ENCODE peak calls at places on chromosome 20, in nine cellular contexts. L, U, C, D, N, J, B, X and M are unnamed samples.

GRCh38 chr20:49187330-49188100 is 619 bp downstream of the STAU1 start:
- DNase-seq in L (peak), U (no peak), C (peak), D (peak), N (no peak), J (peak), B (peak), X (peak), M (no peak)

GRCh38 chr20:11001767-11002540 is 328.2 kb upstream of the JAG1 start:
- DNase-seq in L (no peak), U (peak), C (no peak), D (peak), N (peak), J (no peak), B (no peak), X (no peak), M (no peak)

GRCh38 chr20:23446505-23446904 is 6.2 kb downstream of the CST11 start:
- DNase-seq in L (no peak), U (peak), C (peak), D (peak), N (no peak), J (peak), B (peak), X (peak), M (no peak)

GRCh38 chr20:45346851-45347250 is 1.4 kb downstream of the SDC4 start:
- DNase-seq in L (no peak), U (no peak), C (no peak), D (no peak), N (no peak), J (no peak), B (no peak), X (no peak), M (no peak)

GRCh38 chr20:64114356-64114971 is 7.1 kb upstream of the NPBWR2 start:
- DNase-seq in L (peak), U (no peak), C (no peak), D (no peak), N (no peak), J (no peak), B (peak), X (no peak), M (no peak)

GRCh38 chr20:8805737-8806442 is 263.0 kb upstream of the PLCB4 start:
- DNase-seq in L (no peak), U (no peak), C (no peak), D (no peak), N (no peak), J (no peak), B (no peak), X (no peak), M (no peak)

GRCh38 chr20:61127311-61128044 is 124.6 kb upstream of the CDH4 start:
- DNase-seq in L (no peak), U (peak), C (no peak), D (no peak), N (no peak), J (no peak), B (no peak), X (no peak), M (no peak)

GRCh38 chr20:49701313-49701731 is 12.4 kb downstream of the B4GALT5 start:
- DNase-seq in L (no peak), U (peak), C (no peak), D (no peak), N (no peak), J (no peak), B (no peak), X (no peak), M (no peak)

GRCh38 chr20:59010995-59011873 is 4.2 kb upstream of the CTSZ start:
- DNase-seq in L (no peak), U (peak), C (peak), D (no peak), N (no peak), J (no peak), B (no peak), X (no peak), M (peak)

GRCh38 chr20:10185741-10186558 is 32.7 kb upstream of the SNAP25 start:
- DNase-seq in L (no peak), U (no peak), C (peak), D (peak), N (no peak), J (no peak), B (no peak), X (no peak), M (no peak)

GRCh38 chr20:47358672-47359532 is 2.4 kb upstream of the ZMYND8 start:
- DNase-seq in L (peak), U (peak), C (peak), D (peak), N (peak), J (peak), B (peak), X (no peak), M (peak)

GRCh38 chr20:47992021-47992467 is 206.8 kb upstream of the SULF2 start:
- DNase-seq in L (no peak), U (no peak), C (no peak), D (no peak), N (no peak), J (no peak), B (no peak), X (no peak), M (no peak)

GRCh38 chr20:56348306-56348695 is 10.5 kb upstream of the FAM210B start:
- DNase-seq in L (no peak), U (no peak), C (no peak), D (no peak), N (no peak), J (no peak), B (no peak), X (no peak), M (no peak)

GRCh38 chr20:20364016-20364746 is 3.7 kb upstream of the INSM1 start:
- DNase-seq in L (no peak), U (no peak), C (no peak), D (no peak), N (no peak), J (no peak), B (no peak), X (no peak), M (no peak)

GRCh38 chr20:3800256-3800877 is 4.3 kb downstream of the CDC25B start:
- DNase-seq in L (no peak), U (no peak), C (no peak), D (no peak), N (no peak), J (no peak), B (no peak), X (no peak), M (no peak)

GRCh38 chr20:8853805-8854338 is 215.0 kb upstream of the PLCB4 start:
- DNase-seq in L (no peak), U (peak), C (peak), D (no peak), N (peak), J (peak), B (no peak), X (no peak), M (no peak)

GRCh38 chr20:16444056-16444777 is 129.0 kb downstream of the KIF16B start:
- DNase-seq in L (no peak), U (peak), C (no peak), D (no peak), N (peak), J (no peak), B (no peak), X (no peak), M (no peak)

GRCh38 chr20:52959125-52959524 is 13.0 kb upstream of the TSHZ2 start:
- DNase-seq in L (no peak), U (no peak), C (no peak), D (no peak), N (no peak), J (no peak), B (no peak), X (no peak), M (no peak)

GRCh38 chr20:36460648-36461599 is 80.4 kb upstream of the MYL9 start:
- DNase-seq in L (peak), U (peak), C (peak), D (peak), N (peak), J (peak), B (peak), X (peak), M (peak)
- TF ChIP-seq POLR2A in L (peak), U (peak), C (peak), D (peak), N (peak), J (peak), B (peak), X (peak), M (peak)

GRCh38 chr20:39433461-39433860 is 471.3 kb downstream of the DHX35 start:
- DNase-seq in L (no peak), U (no peak), C (no peak), D (no peak), N (no peak), J (no peak), B (no peak), X (no peak), M (no peak)

GRCh38 chr20:39424923-39425678 is 463.0 kb downstream of the DHX35 start:
- DNase-seq in L (no peak), U (no peak), C (no peak), D (no peak), N (no peak), J (no peak), B (no peak), X (no peak), M (no peak)

DNA sequence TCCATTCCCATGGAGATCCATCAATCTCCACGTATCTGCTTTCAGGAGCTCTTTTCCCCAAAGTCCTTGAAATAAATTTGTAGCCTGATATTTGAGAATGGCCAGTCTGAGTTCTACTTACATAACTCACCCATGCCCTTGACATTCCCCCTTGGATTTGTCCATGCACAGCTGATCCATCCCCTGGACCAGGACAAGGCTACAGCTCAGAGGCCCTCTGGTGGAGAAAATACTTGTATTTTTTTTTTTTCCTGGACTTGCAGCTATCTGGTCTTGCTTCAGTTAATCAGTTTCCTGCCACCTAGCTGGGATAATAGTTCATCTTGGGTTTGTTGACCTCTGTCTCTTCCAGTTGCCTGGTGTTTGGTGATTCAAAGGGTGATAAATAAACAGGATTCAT is 467.6 kb downstream of the DHX35 start:
- DNase-seq in L (no peak), U (no peak), C (peak), D (no peak), N (no peak), J (no peak), B (no peak), X (no peak), M (no peak)
- TF ChIP-seq CTCF in L (no peak), U (no peak), C (peak), D (peak), N (no peak), J (no peak), B (no peak), X (peak), M (no peak)

GRCh38 chr20:6735913-6736845 is 31.3 kb upstream of the BMP2 start:
- DNase-seq in L (no peak), U (no peak), C (no peak), D (no peak), N (no peak), J (no peak), B (no peak), X (no peak), M (no peak)
- H3K4me3 ChIP-seq in L (no peak), U (no peak), C (no peak), D (no peak), N (no peak), J (no peak), B (no peak), X (no peak), M (no peak)

DNA sequence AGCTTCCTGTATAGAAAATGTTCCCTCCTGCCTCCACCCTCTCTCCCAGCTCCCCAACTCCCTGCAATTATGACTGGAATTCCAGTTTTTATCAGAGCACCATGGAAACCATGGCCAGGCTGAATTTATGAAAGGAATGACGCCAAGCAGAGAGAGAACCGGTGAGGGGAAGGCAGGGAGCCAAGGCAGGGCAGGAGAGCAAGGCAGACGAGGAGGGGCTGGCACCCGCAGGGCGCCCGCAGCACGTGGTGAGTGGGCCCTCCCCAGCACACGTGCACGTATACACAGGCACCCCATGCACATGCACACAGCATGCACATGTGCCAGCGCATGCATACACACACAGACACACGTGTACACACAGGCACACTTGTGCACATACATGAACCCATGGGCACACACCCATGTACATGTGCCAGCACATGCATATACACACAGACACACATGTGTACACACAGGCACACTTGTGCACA is 27.4 kb upstream of the MRGBP start:
- DNase-seq in L (peak), U (peak), C (peak), D (peak), N (no peak), J (no peak), B (peak), X (peak), M (no peak)
- TF ChIP-seq POLR2A in L (no peak), U (no peak), C (peak), D (no peak), N (no peak), J (no peak), B (no peak), X (no peak), M (no peak)

GRCh38 chr20:18072532-18072931 is 14.8 kb upstream of the OVOL2 start:
- DNase-seq in L (no peak), U (no peak), C (no peak), D (no peak), N (no peak), J (no peak), B (no peak), X (no peak), M (no peak)

GRCh38 chr20:18063676-18064075 is 6.0 kb upstream of the OVOL2 start:
- DNase-seq in L (no peak), U (no peak), C (no peak), D (no peak), N (no peak), J (no peak), B (no peak), X (no peak), M (no peak)

DNA sequence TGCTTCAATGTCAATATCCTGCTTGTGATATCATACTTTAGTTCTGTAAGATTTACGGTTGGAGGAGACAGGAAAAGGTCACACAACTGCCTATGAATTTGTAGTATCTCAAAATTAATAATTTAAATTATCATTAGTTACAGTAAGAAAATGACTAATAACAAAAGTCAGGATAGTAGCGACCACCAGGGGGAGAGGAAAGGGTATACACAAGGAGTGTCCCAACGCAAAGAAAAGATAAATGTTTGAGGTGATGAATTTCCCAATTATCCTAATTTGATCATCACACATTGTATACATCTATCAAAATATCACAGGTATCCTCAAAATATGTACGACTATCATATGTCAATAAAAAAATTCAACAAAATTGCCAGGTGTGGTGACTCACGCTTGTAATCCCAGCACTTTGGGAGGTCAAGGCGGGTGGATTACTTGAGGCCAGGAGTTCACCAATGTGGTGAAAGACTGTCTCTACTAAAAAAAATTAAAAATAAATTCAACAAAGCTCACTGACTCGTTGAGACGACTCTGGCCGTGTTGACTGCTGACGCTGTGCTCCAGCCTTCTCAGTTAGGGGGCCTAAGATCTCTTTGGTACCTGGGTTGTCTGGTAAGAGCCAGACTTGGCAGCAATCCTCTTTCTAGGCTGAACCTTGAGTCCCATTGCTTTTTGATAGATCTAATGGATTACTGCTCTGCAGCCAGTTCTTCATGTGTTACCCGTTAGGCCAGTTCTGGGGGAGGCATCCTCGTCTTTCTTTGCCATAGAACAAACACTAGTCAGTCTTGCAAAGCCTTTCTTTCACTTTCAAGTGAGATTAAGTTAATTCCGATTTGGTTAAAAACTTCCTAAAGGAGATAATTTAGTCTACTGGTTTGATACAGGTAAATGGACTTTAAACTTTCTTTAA is 9.0 kb upstream of the OVOL2 start:
- DNase-seq in L (no peak), U (no peak), C (no peak), D (no peak), N (no peak), J (no peak), B (no peak), X (no peak), M (no peak)
- TF ChIP-seq CTCF in L (no peak), U (no peak), C (no peak), D (no peak), N (no peak), J (no peak), B (no peak), X (no peak), M (no peak)

GRCh38 chr20:57748601-57749130 is 38.9 kb upstream of the PMEPA1 start:
- DNase-seq in L (peak), U (peak), C (peak), D (peak), N (peak), J (peak), B (peak), X (peak), M (peak)
- H3K4me3 ChIP-seq in L (peak), U (peak), C (no peak), D (no peak), N (peak), J (peak), B (peak), X (no peak), M (no peak)

DNA sequence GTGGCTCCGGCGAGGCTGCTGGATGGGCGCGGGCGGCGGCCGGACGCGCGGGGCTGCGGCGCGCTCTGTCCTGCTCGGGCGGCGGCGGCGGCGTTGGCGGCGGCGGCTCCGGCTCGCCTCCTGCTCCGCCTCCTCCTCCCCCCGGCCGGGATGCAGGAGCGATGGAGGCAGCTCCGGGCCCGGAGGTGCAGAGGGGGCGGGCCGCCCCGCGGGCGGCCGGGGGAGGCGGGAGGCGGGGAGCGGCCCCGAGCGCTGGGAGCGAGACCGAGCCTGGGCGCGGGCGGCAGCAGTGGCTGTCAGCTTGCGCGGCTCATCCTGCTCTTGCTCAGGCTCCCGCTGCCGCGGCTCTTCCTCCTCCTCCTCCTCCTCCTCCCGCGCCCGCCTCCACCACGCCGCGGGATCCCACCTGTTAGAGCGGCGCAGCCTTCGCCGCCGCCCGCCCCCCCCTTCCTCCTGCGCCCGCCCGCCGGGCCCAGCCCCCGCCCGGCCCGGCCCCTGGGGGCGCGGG is at the start of gene NOL4L:
- DNase-seq in L (no peak), U (no peak), C (peak), D (no peak), N (no peak), J (no peak), B (no peak), X (no peak), M (no peak)
- TF ChIP-seq POLR2A in L (no peak), U (no peak), C (no peak), D (no peak), N (no peak), J (no peak), B (no peak), X (no peak), M (no peak)

GRCh38 chr20:44065401-44066340 is 121.3 kb downstream of the JPH2 start:
- DNase-seq in L (no peak), U (no peak), C (no peak), D (no peak), N (no peak), J (no peak), B (no peak), X (peak), M (peak)
- TF ChIP-seq CTCF in L (no peak), U (no peak), C (no peak), D (no peak), N (no peak), J (no peak), B (no peak), X (no peak), M (no peak)